ENCODE peak calls at places on chromosomes 5 and 9, in four cellular contexts. S, B, U and T are unnamed samples.
A peak's percentile ranks its signal among the peaks of the same experiment; 100 is the strongest.

GRCh38 chr9:125085703-125086477 is 57.4 kb downstream of the SCAI start:
- DNase-seq in S (no peak), B (no peak), U (no peak), T (no peak)

GRCh38 chr9:4839470-4839912 is 46.7 kb downstream of the RCL1 start:
- DNase-seq in S (no peak), B (no peak), U (no peak), T (no peak)

GRCh38 chr9:78026416-78026815 is 5.2 kb downstream of the GNAQ start:
- DNase-seq in S (no peak), B (peak; percentile 70), U (no peak), T (no peak)

GRCh38 chr5:138948391-138949222 is 73.5 kb upstream of the LRRTM2 start:
- DNase-seq in S (no peak), B (no peak), U (no peak), T (peak; percentile 67)

GRCh38 chr9:6051511-6051950 is 36.1 kb upstream of the RANBP6 start:
- DNase-seq in S (no peak), B (no peak), U (no peak), T (no peak)

GRCh38 chr5:58890265-58890664 is 307.4 kb downstream of the RAB3C start:
- DNase-seq in S (no peak), B (no peak), U (no peak), T (no peak)

GRCh38 chr5:112755703-112756102 is 18.0 kb downstream of the APC start:
- DNase-seq in S (no peak), B (no peak), U (no peak), T (no peak)

GRCh38 chr9:3323714-3324113 is 202.1 kb downstream of the RFX3 start:
- DNase-seq in S (no peak), B (peak; percentile 40), U (no peak), T (no peak)

GRCh38 chr5:176364765-176365662 is at the start of gene ARL10:
- DNase-seq in S (no peak), B (peak; percentile 27), U (peak; percentile 77), T (no peak)

GRCh38 chr9:115416299-115416698 is 298.3 kb upstream of the TNC start:
- DNase-seq in S (no peak), B (no peak), U (no peak), T (no peak)

GRCh38 chr9:98656536-98656935 is 52.2 kb downstream of the GABBR2 start:
- DNase-seq in S (no peak), B (no peak), U (no peak), T (no peak)

GRCh38 chr5:157306092-157306491 is 40.2 kb downstream of the CYFIP2 start:
- DNase-seq in S (no peak), B (no peak), U (no peak), T (no peak)

GRCh38 chr9:121199921-121200320 is 1.7 kb downstream of the RAB14 start:
- DNase-seq in S (no peak), B (peak; percentile 31), U (no peak), T (no peak)
- H3K4me1 ChIP-seq in S (peaks cover 68% of the 10 kb centered on the region), B (peaks cover 8% of the 10 kb centered on the region), U (peaks cover 56% of the 10 kb centered on the region), T (peaks cover 46% of the 10 kb centered on the region)

GRCh38 chr9:131889437-131890244 is 149.8 kb upstream of the RAPGEF1 start:
- DNase-seq in S (no peak), B (peak; percentile 26), U (no peak), T (no peak)

GRCh38 chr9:131888923-131889322 is 149.0 kb upstream of the RAPGEF1 start:
- DNase-seq in S (no peak), B (no peak), U (no peak), T (no peak)

GRCh38 chr9:131886839-131887238 is 147.0 kb upstream of the RAPGEF1 start:
- DNase-seq in S (no peak), B (no peak), U (no peak), T (no peak)

GRCh38 chr9:131885144-131885609 is 145.3 kb upstream of the RAPGEF1 start:
- DNase-seq in S (peak; percentile 45), B (no peak), U (peak; percentile 70), T (no peak)

DNA sequence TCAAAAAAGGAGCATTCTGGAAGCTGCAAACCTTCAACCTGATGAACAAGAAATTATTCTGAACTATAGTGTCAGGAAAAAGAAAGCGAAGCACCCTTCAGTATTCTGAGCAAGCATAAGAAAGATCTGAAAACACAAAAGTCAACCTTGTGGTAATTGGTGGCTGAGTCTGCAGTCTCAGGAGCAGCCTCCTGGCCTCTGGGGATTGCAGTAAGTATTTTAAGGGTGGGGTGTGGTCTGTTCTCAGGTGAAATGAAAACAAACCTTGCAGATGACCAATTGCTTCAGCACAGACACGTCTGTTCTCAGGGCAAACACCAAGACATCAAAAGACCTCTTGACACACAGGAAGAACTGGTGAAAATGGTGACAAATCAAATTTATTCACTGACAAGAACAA is 147.8 kb upstream of the RAPGEF1 start:
- DNase-seq in S (peak; percentile 20), B (no peak), U (no peak), T (no peak)
- H3K4me1 ChIP-seq in S (no peaks in the 10 kb centered on the region), B (no peaks in the 10 kb centered on the region), U (peaks cover 5% of the 10 kb centered on the region), T (no peaks in the 10 kb centered on the region)

DNA sequence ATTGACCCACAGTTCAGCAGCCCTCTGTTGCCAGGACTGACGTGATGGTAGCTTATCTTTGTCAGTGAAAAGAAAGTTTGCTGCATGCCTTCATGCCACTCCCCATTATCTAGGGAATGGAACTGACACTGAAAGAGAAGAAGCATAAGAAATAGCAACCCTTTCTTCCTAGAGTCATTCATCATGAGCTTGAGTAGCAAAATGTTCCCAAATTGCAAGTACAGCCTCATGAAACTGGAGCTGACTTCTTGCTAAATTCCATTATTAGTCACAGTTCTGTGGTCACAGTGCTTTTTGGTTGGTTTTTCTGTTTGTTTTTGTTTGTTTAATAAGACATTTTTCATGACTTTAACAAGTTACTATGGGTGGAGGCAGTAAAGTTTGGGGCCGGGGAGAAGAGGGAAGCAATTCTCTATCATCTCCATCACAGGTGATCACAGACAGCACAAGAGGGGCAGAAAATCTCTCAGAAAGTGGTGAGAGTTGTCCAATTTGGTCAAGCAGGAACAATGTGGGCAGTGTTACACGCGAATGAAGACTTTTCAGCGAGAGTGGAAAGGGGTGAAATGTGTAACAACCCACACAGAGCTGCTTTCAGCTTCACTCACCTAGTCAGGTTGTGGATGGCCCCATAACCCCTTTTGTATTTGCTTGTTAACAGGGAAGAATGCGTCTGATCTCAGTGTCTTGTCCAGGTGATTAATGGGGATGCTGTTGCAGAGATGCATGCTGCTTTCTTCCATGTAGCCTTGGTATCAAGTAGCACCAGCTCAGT is 440.4 kb downstream of the DMRT2 start:
- DNase-seq in S (no peak), B (no peak), U (no peak), T (no peak)
- H3K4me1 ChIP-seq in S (no peaks in the 10 kb centered on the region), B (no peaks in the 10 kb centered on the region), U (no peaks in the 10 kb centered on the region), T (peaks cover 5% of the 10 kb centered on the region)

GRCh38 chr5:172426086-172426485 is 28.2 kb downstream of the SH3PXD2B start:
- DNase-seq in S (no peak), B (no peak), U (no peak), T (no peak)
- H3K4me1 ChIP-seq in S (peaks cover 95% of the 10 kb centered on the region), B (no peaks in the 10 kb centered on the region), U (peaks cover 48% of the 10 kb centered on the region), T (peaks cover 4% of the 10 kb centered on the region)